ENCODE peak calls at places on chromosomes 7 and 10, in nine cellular contexts. One of them, this sample, is unnamed.

GRCh38 chr10:123149568-123150228 is 1.8 kb downstream of the HMX2 start:
- DNase-seq in GM12891: no peak
- DNase-seq in testis: peak; percentile 58
- DNase-seq in transverse colon: no peak
- DNase-seq in tibial nerve: no peak
- DNase-seq in GM12892: no peak
- DNase-seq in heart left ventricle: no peak
- DNase-seq in A549: no peak
- DNase-seq in spleen: peak; percentile 79
- DNase-seq in this sample: peak; percentile 61

GRCh38 chr7:97871659-97872024 is 566 bp downstream of the ASNS start:
- DNase-seq in GM12891: peak; percentile 15
- DNase-seq in testis: no peak
- DNase-seq in transverse colon: no peak
- DNase-seq in tibial nerve: no peak
- DNase-seq in GM12892: peak; percentile 8
- DNase-seq in heart left ventricle: no peak
- DNase-seq in A549: no peak
- DNase-seq in spleen: no peak
- DNase-seq in this sample: peak; percentile 60

GRCh38 chr10:70232859-70233108 is 445 bp downstream of the PPA1 start:
- DNase-seq in GM12891: no peak
- DNase-seq in testis: no peak
- DNase-seq in transverse colon: no peak
- DNase-seq in tibial nerve: no peak
- DNase-seq in GM12892: no peak
- DNase-seq in heart left ventricle: no peak
- DNase-seq in A549: no peak
- DNase-seq in spleen: no peak
- DNase-seq in this sample: no peak

GRCh38 chr7:157469181-157470016 is 132.6 kb downstream of the DNAJB6 start:
- DNase-seq in GM12891: no peak
- DNase-seq in testis: no peak
- DNase-seq in transverse colon: no peak
- DNase-seq in tibial nerve: no peak
- DNase-seq in GM12892: no peak
- DNase-seq in heart left ventricle: no peak
- DNase-seq in A549: no peak
- DNase-seq in spleen: peak; percentile 72
- DNase-seq in this sample: no peak

GRCh38 chr7:520503-521161 is 986 bp upstream of the PDGFA start:
- DNase-seq in GM12891: no peak
- DNase-seq in testis: peak; percentile 58
- DNase-seq in transverse colon: no peak
- DNase-seq in tibial nerve: no peak
- DNase-seq in GM12892: no peak
- DNase-seq in heart left ventricle: no peak
- DNase-seq in A549: no peak
- DNase-seq in spleen: no peak
- DNase-seq in this sample: no peak

GRCh38 chr7:70761711-70762328 is 370.1 kb upstream of the GALNT17 start:
- DNase-seq in GM12891: no peak
- DNase-seq in testis: no peak
- DNase-seq in transverse colon: no peak
- DNase-seq in tibial nerve: no peak
- DNase-seq in GM12892: no peak
- DNase-seq in heart left ventricle: no peak
- DNase-seq in A549: no peak
- DNase-seq in spleen: no peak
- DNase-seq in this sample: no peak

GRCh38 chr7:145848691-145849090 is 267.9 kb upstream of the CNTNAP2 start:
- DNase-seq in GM12891: no peak
- DNase-seq in testis: peak; percentile 47
- DNase-seq in transverse colon: no peak
- DNase-seq in tibial nerve: no peak
- DNase-seq in GM12892: no peak
- DNase-seq in heart left ventricle: no peak
- DNase-seq in A549: no peak
- DNase-seq in spleen: no peak
- DNase-seq in this sample: no peak

GRCh38 chr7:108124820-108125219 is 5.3 kb downstream of the LAMB4 start:
- DNase-seq in GM12891: no peak
- DNase-seq in testis: no peak
- DNase-seq in transverse colon: no peak
- DNase-seq in tibial nerve: no peak
- DNase-seq in GM12892: no peak
- DNase-seq in heart left ventricle: no peak
- DNase-seq in A549: no peak
- DNase-seq in spleen: no peak
- DNase-seq in this sample: no peak

GRCh38 chr10:97584798-97585438 is 729 bp downstream of the HOGA1 start:
- DNase-seq in GM12891: no peak
- DNase-seq in testis: no peak
- DNase-seq in transverse colon: no peak
- DNase-seq in tibial nerve: no peak
- DNase-seq in GM12892: no peak
- DNase-seq in heart left ventricle: no peak
- DNase-seq in A549: no peak
- DNase-seq in spleen: peak; percentile 33
- DNase-seq in this sample: no peak

GRCh38 chr10:119149723-119150122 is 15.8 kb downstream of the SFXN4 start:
- DNase-seq in GM12891: no peak
- DNase-seq in testis: no peak
- DNase-seq in transverse colon: no peak
- DNase-seq in tibial nerve: no peak
- DNase-seq in GM12892: no peak
- DNase-seq in heart left ventricle: no peak
- DNase-seq in A549: no peak
- DNase-seq in spleen: no peak
- DNase-seq in this sample: peak; percentile 14

GRCh38 chr7:143239822-143240221 is 18.0 kb downstream of the TAS2R40 start:
- DNase-seq in GM12891: no peak
- DNase-seq in testis: no peak
- DNase-seq in transverse colon: no peak
- DNase-seq in tibial nerve: no peak
- DNase-seq in GM12892: no peak
- DNase-seq in heart left ventricle: no peak
- DNase-seq in A549: no peak
- DNase-seq in spleen: no peak
- DNase-seq in this sample: no peak

GRCh38 chr7:145382762-145383161 is 546.9 kb upstream of the TPK1 start:
- DNase-seq in GM12891: no peak
- DNase-seq in testis: no peak
- DNase-seq in transverse colon: no peak
- DNase-seq in tibial nerve: no peak
- DNase-seq in GM12892: no peak
- DNase-seq in heart left ventricle: no peak
- DNase-seq in A549: no peak
- DNase-seq in spleen: no peak
- DNase-seq in this sample: no peak

GRCh38 chr7:79272066-79272669 is 181.3 kb downstream of the MAGI2 start:
- DNase-seq in GM12891: no peak
- DNase-seq in testis: no peak
- DNase-seq in transverse colon: no peak
- DNase-seq in tibial nerve: no peak
- DNase-seq in GM12892: no peak
- DNase-seq in heart left ventricle: no peak
- DNase-seq in A549: peak; percentile 18
- DNase-seq in spleen: no peak
- DNase-seq in this sample: peak; percentile 49

GRCh38 chr7:25069900-25070443 is 55.1 kb downstream of the CYCS start:
- DNase-seq in GM12891: peak; percentile 39
- DNase-seq in testis: peak; percentile 75
- DNase-seq in transverse colon: peak; percentile 39
- DNase-seq in tibial nerve: no peak
- DNase-seq in GM12892: peak; percentile 35
- DNase-seq in heart left ventricle: peak; percentile 57
- DNase-seq in A549: peak; percentile 84
- DNase-seq in spleen: no peak
- DNase-seq in this sample: peak; percentile 66

DNA sequence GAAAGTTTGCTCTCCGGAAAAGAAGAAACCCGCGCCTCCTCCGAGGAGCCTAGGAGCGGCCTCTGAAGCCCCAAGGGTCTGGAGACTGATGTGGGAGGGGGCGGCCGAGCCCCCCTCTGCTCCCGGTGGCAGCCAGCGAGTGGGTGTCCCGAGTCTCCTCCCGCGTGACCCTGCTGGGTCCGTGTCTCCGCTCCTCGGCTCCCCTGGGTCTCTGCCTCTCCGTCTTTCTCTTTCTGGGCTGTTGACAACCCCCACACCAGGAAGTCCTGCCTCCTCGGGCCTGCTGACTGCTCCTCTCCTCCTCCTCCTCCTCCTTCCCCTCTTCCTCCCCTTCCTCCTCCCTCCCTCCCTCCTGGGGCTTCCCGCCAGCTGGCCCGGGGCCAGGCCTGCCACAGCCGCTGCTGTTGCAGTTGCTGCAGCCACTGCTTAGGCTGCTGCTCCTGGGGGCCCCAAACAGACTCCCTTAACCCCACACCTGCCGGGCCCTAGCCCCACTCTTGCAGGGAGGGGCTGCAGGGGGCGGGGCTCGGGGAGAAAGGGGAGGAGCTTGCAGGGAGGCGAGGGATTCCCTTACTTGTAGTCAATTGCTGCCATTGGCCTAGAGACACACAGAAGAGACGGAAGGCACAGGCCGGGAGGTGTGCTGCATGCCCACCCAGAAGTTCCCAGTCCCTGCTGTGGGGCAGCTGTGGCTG is at the start of gene TSC22D4:
- DNase-seq in GM12891: peak; percentile 92
- DNase-seq in testis: peak; percentile 96
- DNase-seq in transverse colon: peak; percentile 96
- DNase-seq in tibial nerve: peak; percentile 91
- DNase-seq in GM12892: peak; percentile 92
- DNase-seq in heart left ventricle: peak; percentile 95
- DNase-seq in A549: peak; percentile 91
- DNase-seq in spleen: peak; percentile 98
- DNase-seq in this sample: peak; percentile 98
- TF ChIP-seq POLR2A in GM12891: peak; percentile 69
- TF ChIP-seq POLR2A in testis: peak; percentile 79
- TF ChIP-seq POLR2A in transverse colon: peak; percentile 94
- TF ChIP-seq POLR2A in tibial nerve: peak; percentile 95
- TF ChIP-seq POLR2A in GM12892: peak; percentile 82
- TF ChIP-seq POLR2A in heart left ventricle: peak; percentile 57
- TF ChIP-seq POLR2A in A549: peak; percentile 67
- TF ChIP-seq POLR2A in spleen: peak; percentile 8
- TF ChIP-seq POLR2A in this sample: peak; percentile 96

GRCh38 chr7:99456288-99456687 is 9.7 kb downstream of the ATP5MF start:
- DNase-seq in GM12891: no peak
- DNase-seq in testis: no peak
- DNase-seq in transverse colon: no peak
- DNase-seq in tibial nerve: no peak
- DNase-seq in GM12892: no peak
- DNase-seq in heart left ventricle: no peak
- DNase-seq in A549: no peak
- DNase-seq in spleen: no peak
- DNase-seq in this sample: no peak

GRCh38 chr7:99457050-99457645 is 8.8 kb downstream of the ATP5MF start:
- DNase-seq in GM12891: no peak
- DNase-seq in testis: no peak
- DNase-seq in transverse colon: no peak
- DNase-seq in tibial nerve: no peak
- DNase-seq in GM12892: no peak
- DNase-seq in heart left ventricle: no peak
- DNase-seq in A549: no peak
- DNase-seq in spleen: no peak
- DNase-seq in this sample: no peak

GRCh38 chr7:99453105-99453504 is 12.9 kb downstream of the ATP5MF start:
- DNase-seq in GM12891: no peak
- DNase-seq in testis: no peak
- DNase-seq in transverse colon: no peak
- DNase-seq in tibial nerve: no peak
- DNase-seq in GM12892: no peak
- DNase-seq in heart left ventricle: no peak
- DNase-seq in A549: no peak
- DNase-seq in spleen: no peak
- DNase-seq in this sample: no peak

GRCh38 chr7:99457646-99458493 is 8.1 kb downstream of the ATP5MF start:
- DNase-seq in GM12891: no peak
- DNase-seq in testis: no peak
- DNase-seq in transverse colon: no peak
- DNase-seq in tibial nerve: no peak
- DNase-seq in GM12892: no peak
- DNase-seq in heart left ventricle: no peak
- DNase-seq in A549: no peak
- DNase-seq in spleen: no peak
- DNase-seq in this sample: no peak

GRCh38 chr7:99455874-99456273 is 10.1 kb downstream of the ATP5MF start:
- DNase-seq in GM12891: no peak
- DNase-seq in testis: no peak
- DNase-seq in transverse colon: no peak
- DNase-seq in tibial nerve: no peak
- DNase-seq in GM12892: no peak
- DNase-seq in heart left ventricle: no peak
- DNase-seq in A549: no peak
- DNase-seq in spleen: no peak
- DNase-seq in this sample: no peak
- TF ChIP-seq POLR2A in GM12891: peak; percentile 17
- TF ChIP-seq POLR2A in testis: no peak
- TF ChIP-seq POLR2A in transverse colon: no peak
- TF ChIP-seq POLR2A in tibial nerve: no peak
- TF ChIP-seq POLR2A in GM12892: no peak
- TF ChIP-seq POLR2A in heart left ventricle: no peak
- TF ChIP-seq POLR2A in A549: no peak
- TF ChIP-seq POLR2A in spleen: no peak
- TF ChIP-seq POLR2A in this sample: peak; percentile 22

DNA sequence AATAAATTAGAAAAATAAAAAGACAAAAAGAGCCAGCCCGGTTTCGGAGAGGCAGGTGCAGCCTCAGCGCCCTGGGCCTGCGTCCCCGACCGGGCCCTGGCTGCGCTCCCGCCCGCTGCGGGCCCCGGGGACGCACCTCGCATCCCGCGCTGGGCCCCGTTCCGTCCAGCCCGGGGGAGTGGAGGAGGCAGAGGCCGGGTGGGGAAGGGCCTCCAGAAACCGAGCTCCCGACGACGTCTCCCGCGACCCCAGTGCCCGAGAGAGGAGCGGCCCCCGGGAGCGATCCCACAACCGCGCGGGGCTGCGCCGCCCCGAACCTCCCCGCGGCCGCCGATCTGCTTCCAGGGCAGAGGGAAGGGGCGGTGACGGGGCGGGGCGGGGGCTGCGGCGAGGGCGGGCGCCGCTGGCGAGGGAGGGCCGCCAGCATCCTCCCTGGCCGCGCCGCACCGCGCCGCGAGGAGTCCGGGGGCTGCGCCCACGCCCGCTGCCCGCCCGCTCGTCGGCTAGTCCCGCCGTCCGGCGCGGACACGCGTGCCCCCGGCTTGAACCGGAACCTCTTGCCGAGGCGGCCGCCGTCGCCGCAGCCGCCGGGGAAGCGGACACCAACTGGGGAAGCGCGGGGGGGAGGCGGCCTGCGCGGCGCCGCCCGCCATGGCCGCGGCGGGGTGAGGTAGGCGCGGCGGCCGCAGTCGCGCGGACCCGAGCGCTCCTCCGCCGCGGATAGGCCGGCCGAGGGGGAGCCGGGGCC is at the start of gene CCNY:
- DNase-seq in GM12891: peak; percentile 76
- DNase-seq in testis: peak; percentile 82
- DNase-seq in transverse colon: peak; percentile 85
- DNase-seq in tibial nerve: peak; percentile 66
- DNase-seq in GM12892: peak; percentile 75
- DNase-seq in heart left ventricle: peak; percentile 88
- DNase-seq in A549: peak; percentile 73
- DNase-seq in spleen: peak; percentile 95
- DNase-seq in this sample: peak; percentile 89
- TF ChIP-seq POLR2A in GM12891: peak; percentile 45
- TF ChIP-seq POLR2A in testis: no peak
- TF ChIP-seq POLR2A in transverse colon: peak; percentile 73
- TF ChIP-seq POLR2A in tibial nerve: peak; percentile 69
- TF ChIP-seq POLR2A in GM12892: peak; percentile 79
- TF ChIP-seq POLR2A in heart left ventricle: no peak
- TF ChIP-seq POLR2A in A549: peak; percentile 66
- TF ChIP-seq POLR2A in spleen: no peak
- TF ChIP-seq POLR2A in this sample: peak; percentile 58

GRCh38 chr7:73828107-73828803 is 2.5 kb upstream of the CLDN4 start:
- DNase-seq in GM12891: no peak
- DNase-seq in testis: no peak
- DNase-seq in transverse colon: peak; percentile 86
- DNase-seq in tibial nerve: no peak
- DNase-seq in GM12892: no peak
- DNase-seq in heart left ventricle: no peak
- DNase-seq in A549: peak; percentile 67
- DNase-seq in spleen: no peak
- DNase-seq in this sample: peak; percentile 79
- TF ChIP-seq POLR2A in GM12891: no peak
- TF ChIP-seq POLR2A in testis: no peak
- TF ChIP-seq POLR2A in transverse colon: peak; percentile 84
- TF ChIP-seq POLR2A in tibial nerve: no peak
- TF ChIP-seq POLR2A in GM12892: no peak
- TF ChIP-seq POLR2A in heart left ventricle: no peak
- TF ChIP-seq POLR2A in A549: no peak
- TF ChIP-seq POLR2A in spleen: no peak
- TF ChIP-seq POLR2A in this sample: no peak

This sample was measured in erythroblast.